ENCODE peak calls at places on chromosomes 4 and X, in ten cellular contexts. One of them, this sample, is unnamed.
A peak's percentile ranks its signal among the peaks of the same experiment; 100 is the strongest.

GRCh38 chr4:14865804-14866203 is 136.5 kb upstream of the CPEB2 start:
- DNase-seq in B cell: no peak
- DNase-seq in GM13976: no peak
- DNase-seq in activated CD8-positive, alpha-beta memory T cell treated with anti-CD3 and anti-CD28 coated beads, Interleukin-2, amount 50 U/mL, for 4 hours: no peak
- DNase-seq in iris pigment epithelial cell: peak; percentile 17
- DNase-seq in MV-4-11: no peak
- DNase-seq in SW480: no peak
- DNase-seq in NCI-H1694: no peak
- DNase-seq in pancreas: no peak
- DNase-seq in SW 1271: no peak
- DNase-seq in this sample: no peak

GRCh38 chr4:170691168-170691567 is 601.4 kb upstream of the AADAT start:
- DNase-seq in B cell: no peak
- DNase-seq in GM13976: no peak
- DNase-seq in activated CD8-positive, alpha-beta memory T cell treated with anti-CD3 and anti-CD28 coated beads, Interleukin-2, amount 50 U/mL, for 4 hours: no peak
- DNase-seq in iris pigment epithelial cell: no peak
- DNase-seq in MV-4-11: no peak
- DNase-seq in SW480: no peak
- DNase-seq in NCI-H1694: no peak
- DNase-seq in pancreas: no peak
- DNase-seq in SW 1271: no peak
- DNase-seq in this sample: no peak

GRCh38 chr4:21827575-21827974 is 121.0 kb downstream of the KCNIP4 start:
- DNase-seq in B cell: no peak
- DNase-seq in GM13976: no peak
- DNase-seq in activated CD8-positive, alpha-beta memory T cell treated with anti-CD3 and anti-CD28 coated beads, Interleukin-2, amount 50 U/mL, for 4 hours: no peak
- DNase-seq in iris pigment epithelial cell: peak; percentile 28
- DNase-seq in MV-4-11: no peak
- DNase-seq in SW480: no peak
- DNase-seq in NCI-H1694: no peak
- DNase-seq in pancreas: no peak
- DNase-seq in SW 1271: no peak
- DNase-seq in this sample: no peak

GRCh38 chr4:25092139-25092538 is 61.4 kb upstream of the LGI2 start:
- DNase-seq in B cell: no peak
- DNase-seq in GM13976: no peak
- DNase-seq in activated CD8-positive, alpha-beta memory T cell treated with anti-CD3 and anti-CD28 coated beads, Interleukin-2, amount 50 U/mL, for 4 hours: no peak
- DNase-seq in iris pigment epithelial cell: no peak
- DNase-seq in MV-4-11: no peak
- DNase-seq in SW480: no peak
- DNase-seq in NCI-H1694: no peak
- DNase-seq in pancreas: no peak
- DNase-seq in SW 1271: no peak
- DNase-seq in this sample: no peak

GRCh38 chrX:154779261-154779660 is 16.6 kb downstream of the DKC1 start:
- DNase-seq in B cell: no peak
- DNase-seq in GM13976: no peak
- DNase-seq in activated CD8-positive, alpha-beta memory T cell treated with anti-CD3 and anti-CD28 coated beads, Interleukin-2, amount 50 U/mL, for 4 hours: no peak
- DNase-seq in iris pigment epithelial cell: peak; percentile 64
- DNase-seq in MV-4-11: peak; percentile 57
- DNase-seq in SW480: no peak
- DNase-seq in NCI-H1694: no peak
- DNase-seq in pancreas: no peak
- DNase-seq in SW 1271: no peak
- DNase-seq in this sample: no peak

GRCh38 chrX:23134171-23134570 is 134.4 kb downstream of the DDX53 start:
- DNase-seq in B cell: no peak
- DNase-seq in GM13976: no peak
- DNase-seq in activated CD8-positive, alpha-beta memory T cell treated with anti-CD3 and anti-CD28 coated beads, Interleukin-2, amount 50 U/mL, for 4 hours: no peak
- DNase-seq in iris pigment epithelial cell: no peak
- DNase-seq in MV-4-11: no peak
- DNase-seq in SW480: no peak
- DNase-seq in NCI-H1694: no peak
- DNase-seq in pancreas: no peak
- DNase-seq in SW 1271: no peak
- DNase-seq in this sample: no peak

GRCh38 chr4:126890994-126891393 is 741.8 kb upstream of the INTU start:
- DNase-seq in B cell: no peak
- DNase-seq in GM13976: no peak
- DNase-seq in activated CD8-positive, alpha-beta memory T cell treated with anti-CD3 and anti-CD28 coated beads, Interleukin-2, amount 50 U/mL, for 4 hours: no peak
- DNase-seq in iris pigment epithelial cell: peak; percentile 5
- DNase-seq in MV-4-11: no peak
- DNase-seq in SW480: no peak
- DNase-seq in NCI-H1694: no peak
- DNase-seq in pancreas: no peak
- DNase-seq in SW 1271: no peak
- DNase-seq in this sample: no peak

GRCh38 chrX:129957241-129958099 is 25.0 kb upstream of the BCORL1 start:
- DNase-seq in B cell: peak; percentile 77
- DNase-seq in GM13976: peak; percentile 84
- DNase-seq in activated CD8-positive, alpha-beta memory T cell treated with anti-CD3 and anti-CD28 coated beads, Interleukin-2, amount 50 U/mL, for 4 hours: peak; percentile 30
- DNase-seq in iris pigment epithelial cell: peak; percentile 48
- DNase-seq in MV-4-11: peak; percentile 79
- DNase-seq in SW480: peak; percentile 32
- DNase-seq in NCI-H1694: no peak
- DNase-seq in pancreas: peak; percentile 86
- DNase-seq in SW 1271: peak; percentile 2
- DNase-seq in this sample: peak; percentile 61

GRCh38 chrX:150547511-150548115 is 20.8 kb upstream of the MTM1 start:
- DNase-seq in B cell: peak; percentile 51
- DNase-seq in GM13976: peak; percentile 67
- DNase-seq in activated CD8-positive, alpha-beta memory T cell treated with anti-CD3 and anti-CD28 coated beads, Interleukin-2, amount 50 U/mL, for 4 hours: no peak
- DNase-seq in iris pigment epithelial cell: peak; percentile 56
- DNase-seq in MV-4-11: no peak
- DNase-seq in SW480: peak; percentile 60
- DNase-seq in NCI-H1694: no peak
- DNase-seq in pancreas: peak; percentile 86
- DNase-seq in SW 1271: no peak
- DNase-seq in this sample: peak; percentile 72

GRCh38 chr4:8914461-8915171 is 43.0 kb upstream of the HMX1 start:
- DNase-seq in B cell: no peak
- DNase-seq in GM13976: peak; percentile 16
- DNase-seq in activated CD8-positive, alpha-beta memory T cell treated with anti-CD3 and anti-CD28 coated beads, Interleukin-2, amount 50 U/mL, for 4 hours: peak; percentile 7
- DNase-seq in iris pigment epithelial cell: no peak
- DNase-seq in MV-4-11: no peak
- DNase-seq in SW480: no peak
- DNase-seq in NCI-H1694: no peak
- DNase-seq in pancreas: no peak
- DNase-seq in SW 1271: no peak
- DNase-seq in this sample: peak; percentile 24

GRCh38 chr4:30721353-30722091 is 1.4 kb downstream of the PCDH7 start:
- DNase-seq in B cell: no peak
- DNase-seq in GM13976: peak; percentile 31
- DNase-seq in activated CD8-positive, alpha-beta memory T cell treated with anti-CD3 and anti-CD28 coated beads, Interleukin-2, amount 50 U/mL, for 4 hours: no peak
- DNase-seq in iris pigment epithelial cell: peak; percentile 51
- DNase-seq in MV-4-11: no peak
- DNase-seq in SW480: no peak
- DNase-seq in NCI-H1694: no peak
- DNase-seq in pancreas: peak; percentile 80
- DNase-seq in SW 1271: no peak
- DNase-seq in this sample: peak; percentile 43

GRCh38 chr4:168507178-168507577 is 10.3 kb downstream of the PALLD start:
- DNase-seq in B cell: no peak
- DNase-seq in GM13976: no peak
- DNase-seq in activated CD8-positive, alpha-beta memory T cell treated with anti-CD3 and anti-CD28 coated beads, Interleukin-2, amount 50 U/mL, for 4 hours: no peak
- DNase-seq in iris pigment epithelial cell: no peak
- DNase-seq in MV-4-11: no peak
- DNase-seq in SW480: no peak
- DNase-seq in NCI-H1694: no peak
- DNase-seq in pancreas: no peak
- DNase-seq in SW 1271: no peak
- DNase-seq in this sample: no peak

GRCh38 chrX:46666831-46667230 is 92.1 kb downstream of the SLC9A7 start:
- DNase-seq in B cell: no peak
- DNase-seq in GM13976: no peak
- DNase-seq in activated CD8-positive, alpha-beta memory T cell treated with anti-CD3 and anti-CD28 coated beads, Interleukin-2, amount 50 U/mL, for 4 hours: no peak
- DNase-seq in iris pigment epithelial cell: no peak
- DNase-seq in MV-4-11: no peak
- DNase-seq in SW480: no peak
- DNase-seq in NCI-H1694: no peak
- DNase-seq in pancreas: no peak
- DNase-seq in SW 1271: no peak
- DNase-seq in this sample: no peak

GRCh38 chr4:98638661-98639060 is 19.8 kb downstream of the TSPAN5 start:
- DNase-seq in B cell: no peak
- DNase-seq in GM13976: no peak
- DNase-seq in activated CD8-positive, alpha-beta memory T cell treated with anti-CD3 and anti-CD28 coated beads, Interleukin-2, amount 50 U/mL, for 4 hours: no peak
- DNase-seq in iris pigment epithelial cell: peak; percentile 55
- DNase-seq in MV-4-11: no peak
- DNase-seq in SW480: no peak
- DNase-seq in NCI-H1694: no peak
- DNase-seq in pancreas: no peak
- DNase-seq in SW 1271: no peak
- DNase-seq in this sample: no peak

GRCh38 chrX:150152036-150152435 is 211.1 kb upstream of the MAMLD1 start:
- DNase-seq in B cell: no peak
- DNase-seq in GM13976: no peak
- DNase-seq in activated CD8-positive, alpha-beta memory T cell treated with anti-CD3 and anti-CD28 coated beads, Interleukin-2, amount 50 U/mL, for 4 hours: no peak
- DNase-seq in iris pigment epithelial cell: no peak
- DNase-seq in MV-4-11: no peak
- DNase-seq in SW480: no peak
- DNase-seq in NCI-H1694: no peak
- DNase-seq in pancreas: no peak
- DNase-seq in SW 1271: no peak
- DNase-seq in this sample: no peak

GRCh38 chr4:67934628-67935027 is 28.7 kb downstream of the TMPRSS11A start:
- DNase-seq in B cell: no peak
- DNase-seq in GM13976: no peak
- DNase-seq in activated CD8-positive, alpha-beta memory T cell treated with anti-CD3 and anti-CD28 coated beads, Interleukin-2, amount 50 U/mL, for 4 hours: no peak
- DNase-seq in iris pigment epithelial cell: peak; percentile 15
- DNase-seq in MV-4-11: no peak
- DNase-seq in SW480: peak; percentile 30
- DNase-seq in NCI-H1694: no peak
- DNase-seq in pancreas: no peak
- DNase-seq in SW 1271: no peak
- DNase-seq in this sample: no peak

GRCh38 chr4:99625369-99625768 is 32.3 kb downstream of the C4orf54 start:
- DNase-seq in B cell: no peak
- DNase-seq in GM13976: no peak
- DNase-seq in activated CD8-positive, alpha-beta memory T cell treated with anti-CD3 and anti-CD28 coated beads, Interleukin-2, amount 50 U/mL, for 4 hours: no peak
- DNase-seq in iris pigment epithelial cell: no peak
- DNase-seq in MV-4-11: no peak
- DNase-seq in SW480: no peak
- DNase-seq in NCI-H1694: no peak
- DNase-seq in pancreas: no peak
- DNase-seq in SW 1271: no peak
- DNase-seq in this sample: no peak

This sample was measured in ureter.